ENCODE peak calls at places on chromosome 17, in four cellular contexts. R is sigmoid colon, I is prostate gland, C is transverse colon. Y is an unnamed sample.

GRCh38 chr17:67015001-67015400 is 29.4 kb upstream of the CACNG1 start:
- DNase-seq in R (no peak), C (no peak), I (no peak), Y (no peak)

GRCh38 chr17:56247816-56248215 is 94.5 kb downstream of the ANKFN1 start:
- DNase-seq in I (no peak), C (no peak), R (no peak), Y (no peak)

GRCh38 chr17:4998666-4999428 is 1.1 kb downstream of the KIF1C start:
- DNase-seq in I (no peak), R (no peak), C (peak), Y (peak)

GRCh38 chr17:72838581-72838980 is 253.9 kb downstream of the SLC39A11 start:
- DNase-seq in C (no peak), R (no peak), I (no peak), Y (no peak)

GRCh38 chr17:1109606-1110523 is 69.9 kb downstream of the ABR start:
- DNase-seq in C (peak), R (no peak), I (no peak), Y (peak)

GRCh38 chr17:58605470-58605869 is 86.4 kb downstream of the TEX14 start:
- DNase-seq in I (no peak), C (no peak), R (no peak), Y (no peak)

GRCh38 chr17:73203788-73204479 is 11.1 kb downstream of the COG1 start:
- DNase-seq in C (no peak), R (no peak), I (no peak), Y (no peak)

GRCh38 chr17:48589831-48590602 is at the start of gene HOXB3:
- DNase-seq in C (no peak), R (no peak), I (no peak), Y (no peak)

GRCh38 chr17:79839363-79840203 is at the start of gene CBX4:
- DNase-seq in R (peak), C (peak), I (peak), Y (peak)
- TF ChIP-seq POLR2A in R (peak), C (peak), I (peak), Y (peak)

GRCh38 chr17:78392295-78392694 is 13.8 kb downstream of the PGS1 start:
- DNase-seq in I (no peak), C (no peak), R (no peak), Y (no peak)

GRCh38 chr17:78391843-78392242 is 13.4 kb downstream of the PGS1 start:
- DNase-seq in C (no peak), R (no peak), I (no peak), Y (no peak)

GRCh38 chr17:78391051-78391431 is 12.6 kb downstream of the PGS1 start:
- DNase-seq in I (no peak), R (no peak), C (no peak), Y (no peak)

GRCh38 chr17:78387982-78388941 is 9.8 kb downstream of the PGS1 start:
- DNase-seq in C (peak), I (peak), R (peak), Y (no peak)

GRCh38 chr17:78390241-78391050 is 12.0 kb downstream of the PGS1 start:
- DNase-seq in I (no peak), C (no peak), R (peak), Y (no peak)
- TF ChIP-seq POLR2AphosphoS5 in I (no peak), C (peak), R (peak), Y (no peak)

GRCh38 chr17:82461827-82462524 is 3.4 kb downstream of the NARF start:
- DNase-seq in I (no peak), R (no peak), C (no peak), Y (no peak)

GRCh38 chr17:82465023-82465603 is 6.6 kb downstream of the NARF start:
- DNase-seq in C (no peak), R (no peak), I (no peak), Y (no peak)

GRCh38 chr17:82463391-82463790 is 4.8 kb downstream of the NARF start:
- DNase-seq in R (no peak), C (no peak), I (no peak), Y (no peak)

GRCh38 chr17:82463881-82464566 is 5.5 kb downstream of the NARF start:
- DNase-seq in R (no peak), C (no peak), I (no peak), Y (no peak)

DNA sequence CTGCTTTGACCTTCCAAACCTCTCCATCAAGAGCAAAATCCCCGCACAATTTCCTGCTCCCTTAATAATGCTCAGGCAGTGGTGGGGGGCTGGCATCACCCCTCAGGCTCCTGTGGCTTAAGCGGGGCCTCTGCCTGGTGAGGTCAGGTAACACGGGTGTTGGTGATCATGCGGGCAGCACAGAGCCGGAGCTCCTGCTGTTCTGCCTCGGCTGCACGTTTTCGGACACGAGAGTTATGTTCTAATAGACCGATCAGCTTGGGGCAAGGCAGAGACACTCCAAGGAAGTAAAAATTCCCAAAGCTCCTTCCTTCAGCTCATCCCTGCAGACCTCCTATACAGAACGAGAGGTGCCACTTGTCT is 6.0 kb downstream of the NARF start:
- DNase-seq in I (no peak), C (no peak), R (no peak), Y (no peak)
- TF ChIP-seq POLR2A in I (no peak), C (no peak), R (no peak), Y (no peak)

GRCh38 chr17:46770818-46771600 is 47.5 kb downstream of the WNT3 start:
- DNase-seq in I (no peak), R (no peak), C (peak), Y (no peak)
- TF ChIP-seq POLR2AphosphoS5 in I (no peak), R (no peak), C (no peak), Y (no peak)

GRCh38 chr17:42277342-42277712 is 1.1 kb upstream of the STAT5B start:
- DNase-seq in R (no peak), C (peak), I (no peak), Y (no peak)
- TF ChIP-seq POLR2A in R (no peak), C (no peak), I (no peak), Y (no peak)

GRCh38 chr17:7922499-7923289 is 6.6 kb upstream of the RNF227 start:
- DNase-seq in C (peak), R (peak), I (peak), Y (peak)
- TF ChIP-seq POLR2AphosphoS5 in C (peak), R (peak), I (peak), Y (peak)

GRCh38 chr17:6755281-6755680 is 565 bp upstream of the XAF1 start:
- DNase-seq in R (peak), C (peak), I (no peak), Y (no peak)

GRCh38 chr17:6753006-6753445 is 2.8 kb upstream of the XAF1 start:
- DNase-seq in R (peak), I (no peak), C (peak), Y (peak)

GRCh38 chr17:6749519-6749918 is 6.3 kb upstream of the XAF1 start:
- DNase-seq in R (no peak), C (no peak), I (no peak), Y (no peak)

GRCh38 chr17:6753565-6753964 is 2.3 kb upstream of the XAF1 start:
- DNase-seq in I (no peak), R (no peak), C (no peak), Y (no peak)

DNA sequence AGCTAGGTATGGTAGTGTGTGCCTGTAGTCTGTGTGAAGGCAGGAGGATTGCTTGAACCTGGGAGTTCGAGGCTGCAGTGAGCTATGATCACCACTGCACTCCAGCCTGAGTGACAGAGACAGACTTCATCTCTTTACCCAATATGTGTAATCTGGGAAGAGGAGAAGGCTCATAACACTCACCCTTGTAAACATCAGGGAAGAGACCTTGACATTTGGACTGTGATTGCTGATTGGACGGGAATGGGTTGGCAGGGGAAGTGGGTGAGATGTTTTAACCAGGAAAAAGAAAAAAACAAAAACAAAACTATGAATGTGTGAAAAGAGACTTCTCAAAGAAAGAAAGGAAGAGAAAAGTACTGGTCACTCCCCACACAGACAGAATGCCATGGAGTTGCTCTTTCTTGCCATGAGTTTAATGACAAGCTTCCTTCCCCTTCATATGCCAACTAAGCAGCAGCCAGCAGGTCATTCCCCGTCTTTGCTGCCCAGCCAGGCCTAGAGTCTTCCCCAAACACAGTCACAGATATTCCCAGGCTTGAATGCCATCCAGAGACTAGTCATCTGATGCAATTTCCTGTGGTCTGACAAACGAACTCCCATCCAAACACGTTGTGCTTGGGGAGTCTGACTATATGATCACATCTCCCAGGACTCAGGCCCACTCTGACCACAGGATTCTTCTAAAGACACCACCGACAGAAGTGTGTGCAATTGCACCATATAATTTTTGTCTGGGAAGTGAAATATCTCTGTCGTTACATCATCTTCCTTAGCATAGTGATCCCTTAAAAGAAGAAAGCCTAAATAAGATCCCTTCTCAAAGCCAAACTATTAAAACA is 3.6 kb upstream of the XAF1 start:
- DNase-seq in I (no peak), R (peak), C (peak), Y (no peak)
- TF ChIP-seq POLR2A in I (no peak), R (no peak), C (no peak), Y (no peak)

Y was measured in GM12891.